ENCODE peak calls at places on chromosome X, in nine cellular contexts. A, E, P, N, Q, Z, Y, W and D are unnamed samples.

GRCh38 chrX:97860206-97860605 is 976.5 kb downstream of the RPA4 start:
- DNase-seq in A (peak), E (no peak), P (no peak), N (no peak), Q (no peak), Z (no peak), Y (peak), W (no peak), D (no peak)

GRCh38 chrX:47177079-47177478 is 16.6 kb upstream of the UBA1 start:
- DNase-seq in A (no peak), E (no peak), P (no peak), N (no peak), Q (no peak), Z (peak), Y (no peak), W (no peak), D (no peak)

GRCh38 chrX:52425710-52426245 is 57.0 kb downstream of the XAGE2 start:
- DNase-seq in A (peak), E (peak), P (no peak), N (no peak), Q (no peak), Z (no peak), Y (no peak), W (no peak), D (no peak)

GRCh38 chrX:22165732-22166457 is 106.8 kb upstream of the CBLL2 start:
- DNase-seq in A (no peak), E (no peak), P (no peak), N (peak), Q (no peak), Z (no peak), Y (no peak), W (no peak), D (no peak)

GRCh38 chrX:85964744-85965143 is 82.6 kb downstream of the CHM start:
- DNase-seq in A (peak), E (no peak), P (no peak), N (no peak), Q (no peak), Z (no peak), Y (no peak), W (no peak), D (no peak)

GRCh38 chrX:136694491-136695087 is 46.6 kb downstream of the CD40LG start:
- DNase-seq in A (peak), E (peak), P (no peak), N (no peak), Q (peak), Z (no peak), Y (no peak), W (peak), D (no peak)

GRCh38 chrX:78517124-78517523 is 142.0 kb downstream of the RTL3 start:
- DNase-seq in A (no peak), E (no peak), P (peak), N (no peak), Q (no peak), Z (no peak), Y (no peak), W (no peak), D (no peak)

GRCh38 chrX:14865201-14865600 is 7.7 kb downstream of the FANCB start:
- DNase-seq in A (peak), E (no peak), P (no peak), N (no peak), Q (no peak), Z (no peak), Y (no peak), W (peak), D (no peak)

GRCh38 chrX:123256378-123256777 is 72.3 kb downstream of the GRIA3 start:
- DNase-seq in A (no peak), E (no peak), P (no peak), N (no peak), Q (no peak), Z (no peak), Y (no peak), W (no peak), D (no peak)

GRCh38 chrX:55742649-55743048 is 25.1 kb downstream of the RRAGB start:
- DNase-seq in A (no peak), E (no peak), P (no peak), N (no peak), Q (no peak), Z (no peak), Y (no peak), W (no peak), D (no peak)

GRCh38 chrX:153775631-153776595 is 4.9 kb upstream of the SRPK3 start:
- DNase-seq in A (no peak), E (no peak), P (no peak), N (no peak), Q (no peak), Z (no peak), Y (no peak), W (no peak), D (no peak)

GRCh38 chrX:18574591-18574990 is 97.3 kb downstream of the RS1 start:
- DNase-seq in A (peak), E (no peak), P (no peak), N (peak), Q (no peak), Z (no peak), Y (no peak), W (no peak), D (no peak)

GRCh38 chrX:16123222-16123786 is at the start of gene GRPR:
- DNase-seq in A (peak), E (peak), P (peak), N (peak), Q (no peak), Z (peak), Y (peak), W (peak), D (peak)

GRCh38 chrX:21586001-21586400 is 72.1 kb downstream of the KLHL34 start:
- DNase-seq in A (no peak), E (no peak), P (no peak), N (no peak), Q (no peak), Z (no peak), Y (no peak), W (no peak), D (no peak)

GRCh38 chrX:41558531-41558930 is 111.4 kb downstream of the NYX start:
- DNase-seq in A (peak), E (peak), P (no peak), N (no peak), Q (no peak), Z (no peak), Y (no peak), W (no peak), D (no peak)